ENCODE peak calls at places on chromosome 10, in six cellular contexts. S, J, P, U, M and K are unnamed samples.

GRCh38 chr10:69958232-69958902 is 94.3 kb upstream of the MACROH2A2 start:
- DNase-seq in M (no peak), P (peak), S (no peak), J (peak), U (peak), K (peak)

GRCh38 chr10:24009736-24010135 is 199.2 kb upstream of the KIAA1217 start:
- DNase-seq in J (peak), U (no peak), M (no peak), P (no peak), S (no peak), K (no peak)

GRCh38 chr10:34731885-34732701 is 83.0 kb downstream of the PARD3 start:
- DNase-seq in S (no peak), P (no peak), J (peak), M (peak), U (peak), K (no peak)

GRCh38 chr10:35598379-35598778 is 6.8 kb upstream of the GJD4 start:
- DNase-seq in P (no peak), M (no peak), U (no peak), S (no peak), J (no peak), K (peak)

GRCh38 chr10:124285587-124286527 is 132.9 kb downstream of the OAT start:
- DNase-seq in J (no peak), P (no peak), S (no peak), U (no peak), M (no peak), K (no peak)

GRCh38 chr10:71442859-71443570 is 46.3 kb downstream of the CDH23 start:
- DNase-seq in M (no peak), P (no peak), S (no peak), U (no peak), J (no peak), K (no peak)

GRCh38 chr10:416091-416515 is 273.4 kb downstream of the DIP2C start:
- DNase-seq in M (no peak), U (no peak), S (no peak), J (peak), P (peak), K (no peak)

GRCh38 chr10:52400564-52400963 is 86.5 kb downstream of the DKK1 start:
- DNase-seq in M (no peak), S (no peak), J (peak), P (no peak), U (peak), K (no peak)

GRCh38 chr10:116676118-116676517 is 55.4 kb downstream of the PNLIPRP2 start:
- DNase-seq in P (no peak), J (no peak), M (no peak), S (no peak), U (no peak), K (no peak)

GRCh38 chr10:51092402-51092801 is 18.1 kb downstream of the PRKG1 start:
- DNase-seq in S (peak), P (no peak), M (no peak), J (peak), U (peak), K (no peak)

GRCh38 chr10:26697922-26698608 is 564 bp downstream of the PDSS1 start:
- DNase-seq in P (no peak), M (no peak), S (peak), J (peak), U (no peak), K (peak)

GRCh38 chr10:125868372-125868975 is 12.6 kb downstream of the DHX32 start:
- DNase-seq in P (peak), M (no peak), U (peak), J (peak), S (no peak), K (peak)

GRCh38 chr10:5499493-5499800 is at the start of gene CALML5:
- DNase-seq in S (peak), U (no peak), J (no peak), P (no peak), M (no peak), K (no peak)

GRCh38 chr10:49371967-49372366 is 23.9 kb downstream of the DRGX start:
- DNase-seq in U (no peak), M (no peak), J (no peak), S (no peak), P (no peak), K (no peak)

GRCh38 chr10:133257489-133258065 is 19.1 kb downstream of the ADAM8 start:
- DNase-seq in J (peak), S (peak), P (peak), M (no peak), U (no peak), K (peak)

GRCh38 chr10:47058303-47058702 is 147.1 kb downstream of the PTPN20 start:
- DNase-seq in P (no peak), J (no peak), M (no peak), U (no peak), S (no peak), K (no peak)

GRCh38 chr10:9302142-9302746 is 1247.8 kb downstream of the GATA3 start:
- DNase-seq in P (peak), J (peak), S (no peak), M (no peak), U (peak), K (peak)

GRCh38 chr10:131018886-131019500 is 292.5 kb downstream of the TCERG1L start:
- DNase-seq in J (no peak), M (no peak), U (no peak), S (no peak), P (no peak), K (no peak)

GRCh38 chr10:126917975-126918908 is 13.0 kb downstream of the DOCK1 start:
- DNase-seq in M (no peak), U (no peak), J (no peak), S (peak), P (no peak), K (no peak)

GRCh38 chr10:114256822-114257221 is 17.8 kb downstream of the VWA2 start:
- DNase-seq in P (no peak), S (no peak), U (peak), J (peak), M (no peak), K (no peak)

GRCh38 chr10:119104653-119105024 is 726 bp downstream of the DENND10 start:
- DNase-seq in M (no peak), S (peak), J (peak), U (no peak), P (no peak), K (peak)

GRCh38 chr10:129712000-129712399 is 245.0 kb downstream of the MGMT start:
- DNase-seq in S (no peak), P (no peak), M (no peak), U (no peak), J (no peak), K (no peak)

GRCh38 chr10:639751-640672 is 49.5 kb downstream of the DIP2C start:
- DNase-seq in M (no peak), S (no peak), J (no peak), U (no peak), P (no peak), K (no peak)

GRCh38 chr10:3656214-3656613 is 128.8 kb downstream of the KLF6 start:
- DNase-seq in S (no peak), M (no peak), P (no peak), J (no peak), U (no peak), K (no peak)

GRCh38 chr10:117536862-117537435 is 5.6 kb upstream of the EMX2 start:
- DNase-seq in M (no peak), U (no peak), S (no peak), J (no peak), P (peak), K (no peak)

GRCh38 chr10:79137826-79138225 is 69.1 kb downstream of the ZMIZ1 start:
- DNase-seq in J (peak), P (no peak), U (no peak), M (no peak), S (no peak), K (no peak)

GRCh38 chr10:91420868-91421267 is 10.7 kb downstream of the HECTD2 start:
- DNase-seq in P (no peak), S (no peak), J (peak), U (peak), M (no peak), K (no peak)

GRCh38 chr10:93722550-93722949 is 20.2 kb upstream of the FRA10AC1 start:
- DNase-seq in M (no peak), U (peak), S (no peak), J (no peak), P (no peak), K (no peak)

GRCh38 chr10:74704629-74705360 is 121.6 kb upstream of the KAT6B start:
- DNase-seq in J (peak), U (no peak), S (no peak), P (no peak), M (no peak), K (no peak)

GRCh38 chr10:43979551-43979950 is 330.9 kb upstream of the ZNF32 start:
- DNase-seq in U (no peak), J (no peak), S (no peak), P (no peak), M (no peak), K (no peak)

GRCh38 chr10:48493083-48493871 is 111.6 kb downstream of the ARHGAP22 start:
- DNase-seq in U (peak), P (no peak), M (no peak), J (peak), S (no peak), K (no peak)

GRCh38 chr10:116767235-116767634 is 24.9 kb upstream of the HSPA12A start:
- DNase-seq in J (peak), S (peak), P (no peak), U (no peak), M (peak), K (no peak)

GRCh38 chr10:14486777-14487510 is 156.2 kb upstream of the FRMD4A start:
- DNase-seq in U (peak), P (no peak), J (peak), S (no peak), M (no peak), K (no peak)